ENCODE peak calls at places on chromosomes 11 and 22, in five cellular contexts. One of them, this sample, is unnamed.

GRCh38 chr11:59754494-59754858 is 700 bp upstream of the STX3 start:
- DNase-seq in GOT3: no peak
- DNase-seq in GM12864: no peak
- DNase-seq in tibial artery: no peak
- DNase-seq in psoas muscle: no peak
- DNase-seq in this sample: no peak

GRCh38 chr11:14148653-14149273 is 186.2 kb downstream of the SPON1 start:
- DNase-seq in GOT3: no peak
- DNase-seq in GM12864: no peak
- DNase-seq in tibial artery: no peak
- DNase-seq in psoas muscle: no peak
- DNase-seq in this sample: no peak

GRCh38 chr11:106379265-106379664 is 301.8 kb downstream of the AASDHPPT start:
- DNase-seq in GOT3: no peak
- DNase-seq in GM12864: no peak
- DNase-seq in tibial artery: no peak
- DNase-seq in psoas muscle: no peak
- DNase-seq in this sample: no peak

GRCh38 chr11:82634091-82634490 is 99.6 kb downstream of the FAM181B start:
- DNase-seq in GOT3: no peak
- DNase-seq in GM12864: no peak
- DNase-seq in tibial artery: no peak
- DNase-seq in psoas muscle: no peak
- DNase-seq in this sample: no peak

GRCh38 chr11:70477607-70478006 is 79.3 kb downstream of the CTTN start:
- DNase-seq in GOT3: no peak
- DNase-seq in GM12864: no peak
- DNase-seq in tibial artery: no peak
- DNase-seq in psoas muscle: no peak
- DNase-seq in this sample: no peak

GRCh38 chr22:47163481-47163875 is 401.0 kb downstream of the TBC1D22A start:
- DNase-seq in GOT3: no peak
- DNase-seq in GM12864: no peak
- DNase-seq in tibial artery: peak
- DNase-seq in psoas muscle: no peak
- DNase-seq in this sample: no peak

GRCh38 chr22:45584621-45585436 is 82.1 kb downstream of the FBLN1 start:
- DNase-seq in GOT3: no peak
- DNase-seq in GM12864: no peak
- DNase-seq in tibial artery: no peak
- DNase-seq in psoas muscle: no peak
- DNase-seq in this sample: no peak

GRCh38 chr22:39220897-39221850 is 23.6 kb downstream of the PDGFB start:
- DNase-seq in GOT3: no peak
- DNase-seq in GM12864: no peak
- DNase-seq in tibial artery: no peak
- DNase-seq in psoas muscle: no peak
- DNase-seq in this sample: no peak

GRCh38 chr11:63915961-63916836 is 765 bp downstream of the RCOR2 start:
- DNase-seq in GOT3: no peak
- DNase-seq in GM12864: no peak
- DNase-seq in tibial artery: peak
- DNase-seq in psoas muscle: peak
- DNase-seq in this sample: peak

GRCh38 chr11:110355011-110355744 is 58.8 kb upstream of the RDX start:
- DNase-seq in GOT3: no peak
- DNase-seq in GM12864: no peak
- DNase-seq in tibial artery: no peak
- DNase-seq in psoas muscle: no peak
- DNase-seq in this sample: no peak

GRCh38 chr11:122100222-122101080 is 15.6 kb downstream of the BLID start:
- DNase-seq in GOT3: no peak
- DNase-seq in GM12864: no peak
- DNase-seq in tibial artery: peak
- DNase-seq in psoas muscle: peak
- DNase-seq in this sample: peak

GRCh38 chr11:118168751-118169150 is 7.7 kb downstream of the SCN2B start:
- DNase-seq in GOT3: no peak
- DNase-seq in GM12864: no peak
- DNase-seq in tibial artery: no peak
- DNase-seq in psoas muscle: no peak
- DNase-seq in this sample: no peak

GRCh38 chr22:17774206-17774927 is at the start of gene BID:
- DNase-seq in GOT3: no peak
- DNase-seq in GM12864: no peak
- DNase-seq in tibial artery: no peak
- DNase-seq in psoas muscle: peak
- DNase-seq in this sample: no peak

GRCh38 chr22:19802881-19803735 is 42.5 kb downstream of the TBX1 start:
- DNase-seq in GOT3: no peak
- DNase-seq in GM12864: no peak
- DNase-seq in tibial artery: no peak
- DNase-seq in psoas muscle: no peak
- DNase-seq in this sample: no peak

GRCh38 chr11:58926251-58926650 is 13.0 kb upstream of the GLYATL1 start:
- DNase-seq in GOT3: no peak
- DNase-seq in GM12864: no peak
- DNase-seq in tibial artery: no peak
- DNase-seq in psoas muscle: no peak
- DNase-seq in this sample: no peak

GRCh38 chr11:36235750-36236149 is 53.5 kb downstream of the COMMD9 start:
- DNase-seq in GOT3: no peak
- DNase-seq in GM12864: no peak
- DNase-seq in tibial artery: no peak
- DNase-seq in psoas muscle: no peak
- DNase-seq in this sample: no peak

GRCh38 chr11:47912843-47913437 is 64.8 kb upstream of the NUP160 start:
- DNase-seq in GOT3: no peak
- DNase-seq in GM12864: no peak
- DNase-seq in tibial artery: no peak
- DNase-seq in psoas muscle: no peak
- DNase-seq in this sample: no peak

GRCh38 chr11:72497731-72498130 is 63.4 kb upstream of the CLPB start:
- DNase-seq in GOT3: no peak
- DNase-seq in GM12864: no peak
- DNase-seq in tibial artery: no peak
- DNase-seq in psoas muscle: no peak
- DNase-seq in this sample: no peak

GRCh38 chr11:75718406-75719088 is 909 bp downstream of the MOGAT2 start:
- DNase-seq in GOT3: no peak
- DNase-seq in GM12864: no peak
- DNase-seq in tibial artery: no peak
- DNase-seq in psoas muscle: no peak
- DNase-seq in this sample: no peak

GRCh38 chr11:34653851-34654490 is 33.1 kb downstream of the EHF start:
- DNase-seq in GOT3: peak
- DNase-seq in GM12864: no peak
- DNase-seq in tibial artery: no peak
- DNase-seq in psoas muscle: peak
- DNase-seq in this sample: no peak

GRCh38 chr11:70666336-70666735 is 268.0 kb downstream of the CTTN start:
- DNase-seq in GOT3: no peak
- DNase-seq in GM12864: no peak
- DNase-seq in tibial artery: no peak
- DNase-seq in psoas muscle: no peak
- DNase-seq in this sample: no peak

GRCh38 chr11:782264-783174 is 5.2 kb upstream of the GATD1 start:
- DNase-seq in GOT3: no peak
- DNase-seq in GM12864: no peak
- DNase-seq in tibial artery: no peak
- DNase-seq in psoas muscle: no peak
- DNase-seq in this sample: no peak

GRCh38 chr22:29855611-29856181 is 17.6 kb upstream of the ASCC2 start:
- DNase-seq in GOT3: no peak
- DNase-seq in GM12864: no peak
- DNase-seq in tibial artery: peak
- DNase-seq in psoas muscle: peak
- DNase-seq in this sample: no peak

GRCh38 chr22:17734197-17734596 is 40.1 kb downstream of the BID start:
- DNase-seq in GOT3: no peak
- DNase-seq in GM12864: no peak
- DNase-seq in tibial artery: peak
- DNase-seq in psoas muscle: no peak
- DNase-seq in this sample: no peak

GRCh38 chr22:19879651-19879995 is 24.9 kb upstream of the GNB1L start:
- DNase-seq in GOT3: no peak
- DNase-seq in GM12864: no peak
- DNase-seq in tibial artery: peak
- DNase-seq in psoas muscle: peak
- DNase-seq in this sample: peak

GRCh38 chr11:29943347-29943746 is 73.5 kb downstream of the KCNA4 start:
- DNase-seq in GOT3: no peak
- DNase-seq in GM12864: no peak
- DNase-seq in tibial artery: no peak
- DNase-seq in psoas muscle: no peak
- DNase-seq in this sample: no peak

GRCh38 chr22:39967103-39967829 is 7.1 kb downstream of the TMA7B start:
- DNase-seq in GOT3: no peak
- DNase-seq in GM12864: no peak
- DNase-seq in tibial artery: no peak
- DNase-seq in psoas muscle: no peak
- DNase-seq in this sample: no peak

GRCh38 chr11:12124306-12124705 is 13.9 kb downstream of the MICAL2 start:
- DNase-seq in GOT3: no peak
- DNase-seq in GM12864: no peak
- DNase-seq in tibial artery: no peak
- DNase-seq in psoas muscle: no peak
- DNase-seq in this sample: no peak

GRCh38 chr11:69638941-69639681 is 1.8 kb upstream of the CCND1 start:
- DNase-seq in GOT3: peak
- DNase-seq in GM12864: no peak
- DNase-seq in tibial artery: peak
- DNase-seq in psoas muscle: peak
- DNase-seq in this sample: peak

This sample was measured in uterus.